ENCODE peak calls at places on chromosomes 16 and 17, in nine cellular contexts. N is cardiac fibroblast; K is adrenal gland; G is AG04450; Z is fibroblast of lung; V is PC-3; X is astrocyte of the cerebellum; S is CD8-positive, alpha-beta T cell; W is BE2C. M is an unnamed sample.

GRCh38 chr16:70678121-70678897 is 7.5 kb downstream of the MTSS2 start:
- DNase-seq in K (no peak), X (no peak), W (no peak), Z (no peak), G (no peak), S (no peak), N (no peak), V (no peak), M (no peak)

GRCh38 chr17:71224824-71225575 is 895.8 kb upstream of the SOX9 start:
- DNase-seq in V (peak), W (peak), K (no peak), Z (peak), X (peak), G (no peak), S (no peak), N (no peak), M (no peak)

GRCh38 chr17:949623-950338 is 29.8 kb downstream of the NXN start:
- DNase-seq in G (no peak), V (no peak), N (no peak), X (no peak), K (no peak), S (no peak), Z (no peak), W (no peak), M (no peak)

GRCh38 chr17:77635176-77635575 is 323.3 kb upstream of the TNRC6C start:
- DNase-seq in K (no peak), W (no peak), N (no peak), X (no peak), S (no peak), V (no peak), G (no peak), Z (no peak), M (no peak)

GRCh38 chr17:40541873-40542561 is 23.3 kb downstream of the CCR7 start:
- DNase-seq in G (no peak), K (no peak), V (no peak), W (no peak), S (no peak), X (no peak), Z (peak), N (no peak), M (no peak)

GRCh38 chr17:82098939-82099765 is 1.1 kb upstream of the FASN start:
- DNase-seq in V (no peak), N (no peak), W (no peak), X (no peak), S (no peak), K (no peak), Z (no peak), G (no peak), M (no peak)

GRCh38 chr16:13811834-13812233 is 108.1 kb upstream of the ERCC4 start:
- DNase-seq in N (no peak), K (no peak), X (no peak), Z (no peak), G (no peak), W (no peak), V (no peak), S (no peak), M (no peak)

GRCh38 chr16:56547120-56547948 is 17.5 kb upstream of the MT4 start:
- DNase-seq in V (peak), G (peak), N (peak), X (peak), Z (peak), K (no peak), S (no peak), W (no peak), M (no peak)

GRCh38 chr16:71288890-71289731 is at the start of gene CMTR2:
- DNase-seq in N (peak), X (peak), Z (peak), W (peak), G (peak), K (peak), S (peak), V (peak), M (peak)

GRCh38 chr16:19410435-19411153 is 7.1 kb upstream of the TMC5 start:
- DNase-seq in N (no peak), K (peak), X (no peak), G (no peak), W (peak), Z (no peak), S (no peak), V (peak), M (no peak)

GRCh38 chr17:6165806-6166205 is 95.6 kb downstream of the WSCD1 start:
- DNase-seq in S (no peak), G (no peak), Z (no peak), K (no peak), X (no peak), N (no peak), W (no peak), V (no peak), M (no peak)

GRCh38 chr16:48609453-48610023 is 442 bp downstream of the N4BP1 start:
- DNase-seq in N (peak), Z (peak), S (peak), V (no peak), K (peak), W (peak), G (no peak), X (no peak), M (no peak)

GRCh38 chr17:4537451-4538235 is 17.5 kb downstream of the MYBBP1A start:
- DNase-seq in N (no peak), X (no peak), V (no peak), S (no peak), G (no peak), K (no peak), Z (no peak), W (no peak), M (no peak)

GRCh38 chr16:53511403-53512280 is 8.6 kb upstream of the AKTIP start:
- DNase-seq in V (peak), Z (no peak), S (no peak), X (no peak), N (no peak), W (no peak), G (no peak), K (no peak), M (no peak)

GRCh38 chr16:6605490-6605889 is 727.2 kb upstream of the RBFOX1 start:
- DNase-seq in K (no peak), X (no peak), V (no peak), G (no peak), Z (no peak), N (no peak), S (no peak), W (no peak), M (no peak)

GRCh38 chr17:39729280-39729851 is 966 bp downstream of the MIEN1 start:
- DNase-seq in K (no peak), N (no peak), X (no peak), W (no peak), S (no peak), Z (no peak), V (no peak), G (no peak), M (no peak)

GRCh38 chr16:11348737-11349598 is 3.7 kb downstream of the RMI2 start:
- DNase-seq in V (no peak), Z (no peak), N (no peak), K (no peak), G (no peak), X (no peak), W (no peak), S (no peak), M (no peak)

GRCh38 chr17:45225964-45226530 is 4.4 kb downstream of the FMNL1 start:
- DNase-seq in S (peak), W (no peak), X (no peak), V (no peak), G (no peak), K (peak), Z (peak), N (peak), M (no peak)

GRCh38 chr16:68590201-68590994 is 51.3 kb downstream of the ZFP90 start:
- DNase-seq in V (peak), K (peak), G (no peak), S (peak), W (peak), N (peak), Z (peak), X (peak), M (no peak)

GRCh38 chr17:77735341-77736206 is 222.9 kb upstream of the TNRC6C start:
- DNase-seq in W (peak), K (no peak), V (no peak), Z (no peak), N (no peak), G (no peak), X (no peak), S (no peak), M (no peak)

GRCh38 chr16:59733321-59733720 is 999.2 kb upstream of the GOT2 start:
- DNase-seq in K (no peak), S (no peak), N (no peak), G (no peak), W (no peak), V (no peak), Z (no peak), X (no peak), M (no peak)
- H3K4me3 ChIP-seq in K (no peak), S (no peak), N (no peak), G (no peak), W (no peak), V (no peak), Z (no peak), X (no peak), M (no peak)

GRCh38 chr17:14304876-14305636 is 4.2 kb downstream of the HS3ST3B1 start:
- DNase-seq in G (no peak), X (no peak), V (no peak), Z (peak), N (peak), S (no peak), K (no peak), W (no peak), M (no peak)
- H3K4me3 ChIP-seq in G (peak), X (peak), V (no peak), Z (peak), N (no peak), S (no peak), K (no peak), W (no peak), M (peak)

GRCh38 chr17:57614742-57615141 is 130.4 kb downstream of the CCDC182 start:
- DNase-seq in V (no peak), X (no peak), S (no peak), G (no peak), Z (no peak), K (no peak), W (no peak), N (no peak), M (peak)
- H3K4me3 ChIP-seq in V (no peak), X (no peak), S (no peak), G (no peak), Z (no peak), K (no peak), W (no peak), N (no peak), M (no peak)

DNA sequence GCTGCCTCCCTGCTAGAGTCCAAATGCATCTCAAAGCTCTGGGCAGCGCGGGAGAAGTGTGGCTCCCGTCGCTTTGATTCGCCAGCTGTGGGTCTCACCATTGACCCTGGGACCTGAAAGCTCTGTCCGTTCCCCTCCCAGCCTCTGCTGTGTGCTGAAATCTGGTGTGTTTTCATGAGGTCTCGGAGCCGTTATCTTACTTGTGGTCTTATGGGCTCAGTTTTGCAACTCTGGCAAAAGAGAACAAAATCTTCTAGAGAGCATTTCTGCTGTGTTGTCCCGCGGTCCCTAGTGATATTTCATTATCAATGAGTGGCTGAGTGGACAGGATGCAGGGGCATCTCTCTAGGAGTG is 13.3 kb downstream of the CRISPLD2 start:
- DNase-seq in N (peak), K (no peak), S (no peak), G (no peak), X (no peak), W (no peak), Z (no peak), V (no peak), M (no peak)
- H3K4me3 ChIP-seq in N (peak), K (no peak), S (no peak), G (peak), X (no peak), W (no peak), Z (peak), V (no peak), M (no peak)

GRCh38 chr16:20673882-20674683 is 23.4 kb downstream of the ACSM1 start:
- DNase-seq in Z (no peak), N (no peak), X (no peak), K (peak), S (no peak), V (no peak), W (no peak), G (no peak), M (no peak)
- H3K4me3 ChIP-seq in Z (no peak), N (peak), X (no peak), K (no peak), S (no peak), V (no peak), W (no peak), G (no peak), M (no peak)

GRCh38 chr17:7343250-7343649 is 6.9 kb downstream of the ACAP1 start:
- DNase-seq in N (no peak), W (no peak), G (no peak), X (no peak), Z (no peak), S (no peak), K (no peak), V (no peak), M (no peak)

GRCh38 chr17:7341842-7342241 is 5.5 kb downstream of the ACAP1 start:
- DNase-seq in K (no peak), S (no peak), W (no peak), V (no peak), N (no peak), X (no peak), Z (no peak), G (no peak), M (no peak)

GRCh38 chr17:7334938-7335538 is 1.3 kb upstream of the ACAP1 start:
- DNase-seq in X (no peak), W (no peak), S (no peak), G (no peak), N (no peak), K (no peak), V (no peak), Z (no peak), M (no peak)

GRCh38 chr17:7336240-7337175 is at the start of gene ACAP1:
- DNase-seq in S (peak), G (no peak), K (no peak), N (no peak), V (no peak), W (no peak), X (no peak), Z (no peak), M (no peak)

DNA sequence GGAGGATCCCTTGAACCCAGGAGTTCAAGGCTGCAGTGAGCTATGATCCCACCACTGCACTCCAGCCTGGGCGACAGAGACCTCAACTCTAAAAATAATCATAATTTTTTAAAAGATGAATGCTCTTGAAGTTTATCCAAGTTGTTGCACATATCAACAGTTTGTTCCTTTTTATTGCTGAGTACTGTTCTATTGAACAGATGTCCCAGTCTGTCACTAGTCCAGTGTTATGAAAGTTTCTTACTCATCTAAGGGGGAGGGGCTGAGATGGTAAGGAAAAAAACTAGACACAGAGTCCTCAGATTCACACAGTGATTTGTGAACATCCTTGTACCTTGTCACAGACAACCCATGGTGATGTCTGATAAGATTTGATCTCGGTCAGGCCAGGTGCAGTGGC is 3.9 kb downstream of the ACAP1 start:
- DNase-seq in W (no peak), N (peak), Z (no peak), V (peak), G (no peak), S (no peak), X (no peak), K (no peak), M (no peak)
- H3K4me3 ChIP-seq in W (no peak), N (no peak), Z (no peak), V (no peak), G (no peak), S (no peak), X (no peak), K (no peak), M (no peak)

GRCh38 chr16:57955572-57955971 is 15.4 kb downstream of the CNGB1 start:
- DNase-seq in X (no peak), K (peak), N (no peak), W (no peak), S (no peak), V (no peak), G (no peak), Z (peak), M (no peak)
- H3K4me3 ChIP-seq in X (no peak), K (no peak), N (no peak), W (no peak), S (no peak), V (no peak), G (no peak), Z (no peak), M (no peak)

GRCh38 chr17:80832888-80833583 is 158.6 kb upstream of the CHMP6 start:
- DNase-seq in S (peak), X (peak), W (peak), V (peak), N (peak), Z (peak), G (peak), K (peak), M (peak)

GRCh38 chr17:80833952-80834895 is 157.4 kb upstream of the CHMP6 start:
- DNase-seq in Z (peak), V (no peak), S (no peak), K (peak), N (peak), X (no peak), G (no peak), W (peak), M (no peak)

GRCh38 chr17:80835816-80836657 is 155.6 kb upstream of the CHMP6 start:
- DNase-seq in G (no peak), Z (no peak), N (no peak), V (no peak), S (no peak), K (peak), W (no peak), X (no peak), M (no peak)

GRCh38 chr17:80836658-80836965 is 155.0 kb upstream of the CHMP6 start:
- DNase-seq in V (no peak), Z (no peak), W (no peak), N (no peak), S (no peak), X (no peak), K (no peak), G (no peak), M (no peak)

DNA sequence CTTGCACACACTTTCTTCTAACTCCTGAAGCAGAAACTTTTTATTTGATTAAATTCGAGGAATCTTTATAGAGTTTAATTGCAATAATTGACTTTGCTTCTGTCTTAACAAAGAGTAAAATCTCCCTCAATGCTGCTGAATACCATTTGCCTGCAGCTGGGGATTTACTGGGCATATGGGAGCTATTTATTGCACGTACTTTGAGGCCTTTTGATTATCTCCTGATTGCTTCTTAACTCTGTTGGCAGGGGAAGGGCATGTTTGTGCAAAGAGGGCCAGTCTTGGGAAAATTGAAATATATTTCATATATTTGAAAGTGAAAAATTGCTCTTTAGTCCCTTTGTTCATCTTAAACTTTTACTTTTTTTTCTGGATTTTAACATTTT is 156.8 kb upstream of the CHMP6 start:
- DNase-seq in N (no peak), Z (no peak), W (peak), X (no peak), G (no peak), K (no peak), S (no peak), V (no peak), M (no peak)
- H3K4me3 ChIP-seq in N (no peak), Z (no peak), W (no peak), X (no peak), G (no peak), K (no peak), S (no peak), V (no peak), M (no peak)

M was measured in retinal pigment epithelial cell.